ENCODE peak calls at places on chromosomes 1 and 21, in eight cellular contexts. E is IMR-90, N is right lobe of liver, R is upper lobe of right lung, J is psoas muscle, A is tibial nerve, F is ovary, Z is tibial artery. G is an unnamed sample.

GRCh38 chr21:32565856-32566465 is 19.4 kb downstream of the TCP10L start:
- DNase-seq in A (no peak), Z (no peak), J (no peak), F (no peak), R (no peak), E (peak), N (no peak), G (peak)

GRCh38 chr1:223109581-223110026 is 33.4 kb downstream of the TLR5 start:
- DNase-seq in Z (no peak), N (no peak), F (no peak), E (no peak), A (no peak), J (no peak), R (no peak), G (no peak)

GRCh38 chr1:228341814-228342626 is 64.6 kb downstream of the TRIM11 start:
- DNase-seq in F (peak), Z (peak), E (no peak), J (peak), N (no peak), R (no peak), A (no peak), G (no peak)

GRCh38 chr1:178004926-178005391 is 35.1 kb upstream of the SEC16B start:
- DNase-seq in J (no peak), F (no peak), Z (no peak), E (peak), N (no peak), A (no peak), R (no peak), G (peak)

GRCh38 chr1:9180077-9180819 is 51.3 kb upstream of the GPR157 start:
- DNase-seq in E (peak), J (no peak), F (no peak), N (no peak), R (no peak), A (no peak), Z (no peak), G (no peak)

GRCh38 chr1:39214998-39215873 is 10.7 kb downstream of the MACF1 start:
- DNase-seq in R (no peak), E (no peak), J (no peak), F (no peak), N (no peak), A (no peak), Z (no peak), G (no peak)

GRCh38 chr1:61082336-61083013 is at the start of gene NFIA:
- DNase-seq in R (peak), E (peak), F (peak), A (peak), J (peak), N (peak), Z (peak), G (peak)

GRCh38 chr1:217911908-217912307 is 280.8 kb downstream of the SPATA17 start:
- DNase-seq in F (no peak), Z (no peak), J (no peak), A (no peak), E (no peak), R (no peak), N (no peak), G (no peak)

GRCh38 chr1:53580739-53581475 is 121.7 kb downstream of the DMRTB1 start:
- DNase-seq in A (no peak), R (peak), N (no peak), J (no peak), E (no peak), Z (no peak), F (no peak), G (no peak)

GRCh38 chr1:236024655-236025054 is 40.2 kb downstream of the NID1 start:
- DNase-seq in Z (no peak), N (no peak), J (no peak), F (no peak), E (no peak), R (peak), A (no peak), G (no peak)

GRCh38 chr1:45172015-45172414 is 34.4 kb downstream of the ZSWIM5 start:
- DNase-seq in Z (no peak), A (no peak), N (no peak), E (no peak), F (no peak), J (no peak), R (no peak), G (peak)

GRCh38 chr1:198196630-198197029 is 39.8 kb downstream of the NEK7 start:
- DNase-seq in J (no peak), E (no peak), Z (no peak), F (no peak), A (no peak), N (no peak), R (no peak), G (no peak)

GRCh38 chr1:25616080-25616931 is at the start of gene MAN1C1:
- DNase-seq in N (peak), F (peak), J (peak), E (peak), R (peak), Z (peak), A (peak), G (peak)

GRCh38 chr1:35449334-35450008 is 107.7 kb downstream of the KIAA0319L start:
- DNase-seq in J (no peak), R (no peak), N (no peak), A (no peak), Z (no peak), E (peak), F (no peak), G (peak)

GRCh38 chr1:84253891-84254290 is 47.6 kb upstream of the SAMD13 start:
- DNase-seq in J (peak), F (no peak), A (no peak), E (peak), Z (peak), R (peak), N (peak), G (peak)

GRCh38 chr1:47650205-47650604 is 212.4 kb downstream of the FOXD2 start:
- DNase-seq in Z (peak), J (no peak), F (no peak), R (peak), N (peak), E (peak), A (no peak), G (peak)

GRCh38 chr1:27192039-27192529 is 37.2 kb upstream of the SLC9A1 start:
- DNase-seq in F (no peak), R (no peak), J (no peak), E (no peak), A (no peak), N (peak), Z (no peak), G (peak)

GRCh38 chr1:36796101-36796590 is 238.2 kb downstream of the GRIK3 start:
- DNase-seq in A (no peak), J (no peak), N (no peak), F (no peak), R (no peak), Z (no peak), E (no peak), G (no peak)

GRCh38 chr1:33010946-33011731 is 25.5 kb downstream of the AK2 start:
- DNase-seq in F (peak), J (no peak), E (peak), N (peak), A (peak), Z (peak), R (no peak), G (peak)

GRCh38 chr1:200673952-200674823 is 4.5 kb upstream of the DDX59 start:
- DNase-seq in Z (no peak), F (no peak), J (no peak), A (no peak), E (peak), R (no peak), N (no peak), G (no peak)

GRCh38 chr1:8027748-8028631 is 1.9 kb upstream of the ERRFI1 start:
- DNase-seq in Z (no peak), E (peak), R (no peak), N (no peak), A (no peak), F (no peak), J (no peak), G (peak)

GRCh38 chr21:39579734-39580332 is 32.9 kb upstream of the B3GALT5 start:
- DNase-seq in N (no peak), J (no peak), E (no peak), R (no peak), Z (no peak), F (no peak), A (no peak), G (no peak)

GRCh38 chr1:158124034-158124433 is 56.7 kb upstream of the CD1D start:
- DNase-seq in E (peak), Z (no peak), N (no peak), J (no peak), F (no peak), R (no peak), A (no peak), G (peak)

GRCh38 chr1:20124451-20125057 is 5.2 kb upstream of the PLA2G2D start:
- DNase-seq in N (no peak), E (peak), Z (peak), J (no peak), F (peak), A (peak), R (peak), G (peak)

GRCh38 chr21:32134441-32135159 is 144.2 kb downstream of the MIS18A start:
- DNase-seq in N (no peak), E (no peak), J (no peak), Z (no peak), F (no peak), R (no peak), A (no peak), G (no peak)

GRCh38 chr1:248277876-248278275 is at the start of gene OR2T33:
- DNase-seq in Z (no peak), E (no peak), R (no peak), A (no peak), N (no peak), F (no peak), J (no peak), G (no peak)

GRCh38 chr1:154999651-155000474 is 2.7 kb upstream of the ZBTB7B start:
- DNase-seq in E (no peak), J (peak), Z (no peak), A (no peak), N (peak), R (peak), F (peak), G (no peak)

GRCh38 chr1:183239220-183239742 is 53.2 kb downstream of the LAMC2 start:
- DNase-seq in Z (no peak), J (no peak), E (no peak), A (no peak), F (no peak), R (no peak), N (no peak), G (no peak)

GRCh38 chr1:82486969-82487368 is 686.2 kb downstream of the ADGRL2 start:
- DNase-seq in E (no peak), N (no peak), F (no peak), J (no peak), R (no peak), A (no peak), Z (no peak), G (no peak)

GRCh38 chr1:228378453-228379164 is 28.0 kb downstream of the TRIM11 start:
- DNase-seq in F (peak), J (peak), N (peak), Z (peak), A (peak), R (peak), E (peak), G (peak)

GRCh38 chr1:192153276-192153675 is 5.0 kb upstream of the RGS18 start:
- DNase-seq in N (no peak), J (no peak), E (peak), F (no peak), R (no peak), A (no peak), Z (no peak), G (peak)

GRCh38 chr1:99456536-99456935 is 189.4 kb upstream of the PALMD start:
- DNase-seq in F (no peak), J (no peak), A (no peak), E (peak), N (no peak), R (no peak), Z (no peak), G (no peak)

GRCh38 chr1:1374068-1374860 is 743 bp downstream of the AURKAIP1 start:
- DNase-seq in N (peak), J (peak), F (peak), Z (no peak), A (no peak), R (peak), E (no peak), G (no peak)

GRCh38 chr1:119101563-119101962 is 38.9 kb downstream of the WARS2 start:
- DNase-seq in F (no peak), N (no peak), A (peak), J (no peak), E (peak), Z (peak), R (no peak), G (peak)

GRCh38 chr1:47340227-47340626 is 6.6 kb downstream of the CMPK1 start:
- DNase-seq in F (no peak), J (no peak), E (peak), Z (no peak), N (no peak), A (no peak), R (no peak), G (no peak)

GRCh38 chr1:17347769-17348592 is 24.0 kb upstream of the PADI6 start:
- DNase-seq in A (no peak), E (peak), F (no peak), Z (no peak), N (peak), J (no peak), R (peak), G (peak)

GRCh38 chr1:156911587-156912298 is 8.7 kb upstream of the LRRC71 start:
- DNase-seq in J (no peak), N (no peak), Z (no peak), F (no peak), R (no peak), E (no peak), A (no peak), G (peak)

GRCh38 chr1:110463695-110464094 is 12.7 kb downstream of the PROK1 start:
- DNase-seq in R (no peak), A (no peak), F (no peak), J (no peak), Z (no peak), E (peak), N (no peak), G (no peak)

GRCh38 chr1:110465038-110465813 is 14.3 kb downstream of the PROK1 start:
- DNase-seq in J (no peak), A (no peak), F (no peak), R (no peak), E (no peak), N (no peak), Z (no peak), G (no peak)

GRCh38 chr1:110462093-110462492 is 11.1 kb downstream of the PROK1 start:
- DNase-seq in E (no peak), N (no peak), J (no peak), A (no peak), Z (no peak), F (no peak), R (no peak), G (no peak)

GRCh38 chr1:110464340-110464739 is 13.4 kb downstream of the PROK1 start:
- DNase-seq in R (no peak), A (no peak), J (no peak), E (peak), F (no peak), Z (no peak), N (no peak), G (peak)

GRCh38 chr1:110462964-110463363 is 12.0 kb downstream of the PROK1 start:
- DNase-seq in F (no peak), A (no peak), Z (no peak), R (no peak), J (no peak), E (peak), N (no peak), G (peak)
- TF ChIP-seq CTCF in F (no peak), A (no peak), Z (no peak), R (no peak), J (no peak), E (peak), N (no peak), G (peak)

GRCh38 chr1:206559661-206559995 is 52.3 kb downstream of the RASSF5 start:
- DNase-seq in R (no peak), E (no peak), F (no peak), Z (no peak), J (no peak), N (no peak), A (no peak), G (no peak)
- H3K4me3 ChIP-seq in R (peak), E (no peak), F (no peak), Z (no peak), J (peak), N (no peak), A (no peak), G (no peak)

DNA sequence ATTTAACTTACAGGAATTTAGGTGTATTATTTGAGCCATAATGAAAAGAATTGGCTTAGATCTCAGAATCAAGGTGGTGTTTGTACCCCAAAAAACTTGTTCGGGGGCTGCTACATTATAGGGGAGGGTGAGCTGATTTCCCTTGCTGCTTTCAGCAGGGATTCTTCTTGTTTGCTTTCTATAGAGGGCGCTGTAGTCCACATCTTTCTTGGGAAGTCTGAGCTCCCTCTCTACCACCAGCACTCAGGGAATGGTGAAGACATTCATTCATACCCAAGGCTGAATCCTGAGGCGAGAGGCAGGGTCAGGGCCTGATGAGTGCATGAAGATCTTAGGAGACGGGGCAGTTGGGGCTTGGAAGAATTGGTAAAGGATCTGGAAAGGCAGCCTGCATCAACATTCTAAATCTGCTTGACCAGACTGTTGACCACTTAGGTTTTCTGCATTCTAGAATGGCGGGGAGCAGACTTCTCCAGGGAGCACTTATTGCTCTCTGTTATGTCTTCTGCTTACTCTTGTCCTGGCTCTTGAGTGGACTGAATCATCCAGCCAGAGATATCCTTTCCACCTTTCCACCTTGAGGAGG is 18.9 kb downstream of the SPATA46 start:
- DNase-seq in E (peak), J (no peak), A (no peak), N (no peak), R (no peak), F (no peak), Z (no peak), G (peak)
- TF ChIP-seq CTCF in E (peak), J (peak), A (peak), N (peak), R (peak), F (no peak), Z (no peak), G (peak)

DNA sequence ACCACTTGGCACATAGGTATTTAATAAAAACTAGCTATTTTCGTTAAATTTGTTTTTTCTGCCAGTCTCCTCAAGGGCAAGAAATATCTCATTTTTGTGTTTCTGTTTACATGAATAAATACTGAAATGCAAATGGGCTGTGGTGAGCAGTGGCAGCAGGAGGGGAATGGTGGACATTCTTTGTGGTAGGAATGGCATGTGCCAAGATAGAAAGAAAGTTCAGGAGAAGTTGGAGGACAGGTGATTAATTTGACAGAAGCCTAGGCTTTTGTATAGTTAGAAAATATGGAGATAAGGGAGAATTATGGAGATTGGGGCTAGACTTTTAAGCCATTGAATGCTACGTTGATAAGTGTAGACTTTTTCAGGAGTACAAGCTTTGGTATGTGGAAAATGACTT is 8.6 kb downstream of the RAP1A start:
- DNase-seq in J (no peak), N (no peak), F (no peak), A (no peak), E (no peak), R (no peak), Z (no peak), G (no peak)
- H3K4me3 ChIP-seq in J (no peak), N (no peak), F (no peak), A (no peak), E (no peak), R (no peak), Z (no peak), G (no peak)

GRCh38 chr1:231059566-231060193 is 19.6 kb upstream of the FAM89A start:
- DNase-seq in A (no peak), F (no peak), N (no peak), J (no peak), E (peak), R (no peak), Z (no peak), G (peak)

GRCh38 chr1:231065510-231066241 is 25.6 kb upstream of the FAM89A start:
- DNase-seq in N (no peak), A (no peak), Z (no peak), J (no peak), E (no peak), R (no peak), F (no peak), G (peak)

GRCh38 chr1:231064418-231064817 is 24.4 kb upstream of the FAM89A start:
- DNase-seq in E (no peak), A (no peak), Z (no peak), F (no peak), R (no peak), N (no peak), J (no peak), G (no peak)

GRCh38 chr1:231058416-231059109 is 18.5 kb upstream of the FAM89A start:
- DNase-seq in Z (no peak), A (no peak), J (no peak), R (no peak), F (no peak), N (peak), E (no peak), G (no peak)

GRCh38 chr1:231062500-231063270 is 22.6 kb upstream of the FAM89A start:
- DNase-seq in R (no peak), A (no peak), Z (no peak), F (no peak), E (peak), J (no peak), N (no peak), G (peak)
- TF ChIP-seq CTCF in R (no peak), A (no peak), Z (no peak), F (no peak), E (no peak), J (no peak), N (no peak), G (no peak)

GRCh38 chr1:245687129-245687635 is 532.4 kb downstream of the KIF26B start:
- DNase-seq in J (no peak), R (no peak), Z (no peak), A (no peak), N (no peak), F (no peak), E (no peak), G (no peak)
- H3K4me3 ChIP-seq in J (no peak), R (no peak), Z (no peak), A (no peak), N (no peak), F (no peak), E (no peak), G (no peak)

GRCh38 chr1:80918365-80918764 is 882.4 kb upstream of the ADGRL2 start:
- DNase-seq in F (no peak), J (no peak), Z (no peak), A (no peak), N (no peak), E (peak), R (no peak), G (no peak)
- TF ChIP-seq CTCF in F (no peak), J (no peak), Z (no peak), A (no peak), N (no peak), E (no peak), R (no peak), G (no peak)

GRCh38 chr1:94806451-94806861 is 13.7 kb upstream of the SLC44A3 start:
- DNase-seq in N (no peak), E (peak), A (no peak), F (no peak), Z (no peak), R (no peak), J (no peak), G (peak)
- H3K4me3 ChIP-seq in N (no peak), E (no peak), A (no peak), F (no peak), Z (no peak), R (no peak), J (no peak), G (peak)